ENCODE peak calls at places on chromosomes 11 and 22, in four cellular contexts. One of them, this sample, is unnamed. For H3K27me3 and H3K9me3, the result is how much of the 10 kb centered on the place peaks cover.

GRCh38 chr11:130872961-130873360 is 43.3 kb downstream of the SNX19 start:
- DNase-seq in lower lobe of right lung: no peak
- DNase-seq in neural progenitor cell: no peak
- DNase-seq in transverse colon: no peak
- DNase-seq in this sample: no peak

GRCh38 chr11:27319065-27319464 is 44.0 kb downstream of the CCDC34 start:
- DNase-seq in lower lobe of right lung: no peak
- DNase-seq in neural progenitor cell: no peak
- DNase-seq in transverse colon: no peak
- DNase-seq in this sample: no peak

GRCh38 chr22:31085928-31086327 is 4.8 kb downstream of the SMTN start:
- DNase-seq in neural progenitor cell: no peak
- DNase-seq in lower lobe of right lung: no peak
- DNase-seq in transverse colon: no peak
- DNase-seq in this sample: no peak

GRCh38 chr11:92740251-92740650 is 229.2 kb upstream of the MTNR1B start:
- DNase-seq in neural progenitor cell: no peak
- DNase-seq in lower lobe of right lung: no peak
- DNase-seq in transverse colon: no peak
- DNase-seq in this sample: no peak

GRCh38 chr22:37331034-37331428 is 48.7 kb downstream of the CYTH4 start:
- DNase-seq in transverse colon: no peak
- DNase-seq in lower lobe of right lung: no peak
- DNase-seq in neural progenitor cell: no peak
- DNase-seq in this sample: peak

GRCh38 chr11:119338318-119338890 is 2.3 kb downstream of the C1QTNF5 start:
- DNase-seq in neural progenitor cell: peak
- DNase-seq in lower lobe of right lung: peak
- DNase-seq in transverse colon: peak
- DNase-seq in this sample: peak

GRCh38 chr22:40499187-40499753 is 128.9 kb downstream of the SGSM3 start:
- DNase-seq in neural progenitor cell: no peak
- DNase-seq in lower lobe of right lung: no peak
- DNase-seq in transverse colon: no peak
- DNase-seq in this sample: peak

GRCh38 chr11:17117262-17117661 is 39.8 kb upstream of the RPS13 start:
- DNase-seq in transverse colon: no peak
- DNase-seq in neural progenitor cell: no peak
- DNase-seq in lower lobe of right lung: no peak
- DNase-seq in this sample: no peak

GRCh38 chr11:69132301-69132670 is 23.4 kb upstream of the SMIM38 start:
- DNase-seq in transverse colon: no peak
- DNase-seq in neural progenitor cell: no peak
- DNase-seq in lower lobe of right lung: no peak
- DNase-seq in this sample: no peak

GRCh38 chr11:130383363-130384168 is 44.8 kb downstream of the ADAMTS8 start:
- DNase-seq in lower lobe of right lung: no peak
- DNase-seq in transverse colon: no peak
- DNase-seq in neural progenitor cell: no peak
- DNase-seq in this sample: no peak

GRCh38 chr22:50016988-50017700 is 4.6 kb upstream of the IL17REL start:
- DNase-seq in transverse colon: peak
- DNase-seq in lower lobe of right lung: peak
- DNase-seq in neural progenitor cell: peak
- DNase-seq in this sample: peak

GRCh38 chr11:68314886-68315580 is 2.6 kb downstream of the LRP5 start:
- DNase-seq in neural progenitor cell: no peak
- DNase-seq in transverse colon: peak
- DNase-seq in lower lobe of right lung: no peak
- DNase-seq in this sample: peak

GRCh38 chr11:34656062-34656720 is 35.3 kb downstream of the EHF start:
- DNase-seq in neural progenitor cell: no peak
- DNase-seq in transverse colon: no peak
- DNase-seq in lower lobe of right lung: no peak
- DNase-seq in this sample: no peak

GRCh38 chr11:66718320-66718971 is 10.6 kb downstream of the SPTBN2 start:
- DNase-seq in lower lobe of right lung: peak
- DNase-seq in transverse colon: peak
- DNase-seq in neural progenitor cell: no peak
- DNase-seq in this sample: no peak

GRCh38 chr22:33887173-33887572 is 33.1 kb downstream of the LARGE1 start:
- DNase-seq in lower lobe of right lung: no peak
- DNase-seq in neural progenitor cell: no peak
- DNase-seq in transverse colon: no peak
- DNase-seq in this sample: no peak

GRCh38 chr11:18105086-18105801 is 638 bp downstream of the SAAL1 start:
- DNase-seq in transverse colon: no peak
- DNase-seq in lower lobe of right lung: no peak
- DNase-seq in neural progenitor cell: no peak
- DNase-seq in this sample: no peak

GRCh38 chr22:19396934-19397728 is 34.4 kb downstream of the HIRA start:
- DNase-seq in lower lobe of right lung: no peak
- DNase-seq in transverse colon: no peak
- DNase-seq in neural progenitor cell: no peak
- DNase-seq in this sample: no peak

GRCh38 chr11:108967571-108967970 is 302.7 kb downstream of the DDX10 start:
- DNase-seq in lower lobe of right lung: no peak
- DNase-seq in transverse colon: no peak
- DNase-seq in neural progenitor cell: no peak
- DNase-seq in this sample: peak

GRCh38 chr11:126790550-126790981 is 210.0 kb downstream of the KIRREL3 start:
- DNase-seq in lower lobe of right lung: no peak
- DNase-seq in transverse colon: no peak
- DNase-seq in neural progenitor cell: peak
- DNase-seq in this sample: peak

GRCh38 chr22:33962409-33962808 is 42.1 kb upstream of the LARGE1 start:
- DNase-seq in lower lobe of right lung: no peak
- DNase-seq in neural progenitor cell: no peak
- DNase-seq in transverse colon: no peak
- DNase-seq in this sample: no peak

GRCh38 chr11:61815790-61816735 is 740 bp downstream of the FADS1 start:
- DNase-seq in transverse colon: peak
- DNase-seq in neural progenitor cell: peak
- DNase-seq in lower lobe of right lung: peak
- DNase-seq in this sample: peak

GRCh38 chr22:25281675-25282345 is 62.4 kb downstream of the CRYBB2 start:
- DNase-seq in lower lobe of right lung: no peak
- DNase-seq in neural progenitor cell: peak
- DNase-seq in transverse colon: no peak
- DNase-seq in this sample: no peak

GRCh38 chr11:61334434-61335354 is 1.7 kb downstream of the TKFC start:
- DNase-seq in lower lobe of right lung: no peak
- DNase-seq in transverse colon: no peak
- DNase-seq in neural progenitor cell: no peak
- DNase-seq in this sample: peak

GRCh38 chr22:30694638-30695350 is at the start of gene OSBP2:
- DNase-seq in transverse colon: peak
- DNase-seq in lower lobe of right lung: peak
- DNase-seq in neural progenitor cell: peak
- DNase-seq in this sample: peak

GRCh38 chr11:121422675-121423074 is 29.4 kb upstream of the SORL1 start:
- DNase-seq in transverse colon: no peak
- DNase-seq in neural progenitor cell: no peak
- DNase-seq in lower lobe of right lung: no peak
- DNase-seq in this sample: no peak

GRCh38 chr11:97888641-97889040 is 1132.1 kb upstream of the CNTN5 start:
- DNase-seq in neural progenitor cell: no peak
- DNase-seq in lower lobe of right lung: no peak
- DNase-seq in transverse colon: no peak
- DNase-seq in this sample: no peak

GRCh38 chr22:32185821-32186220 is 19.1 kb downstream of the RFPL2 start:
- DNase-seq in lower lobe of right lung: no peak
- DNase-seq in transverse colon: no peak
- DNase-seq in neural progenitor cell: no peak
- DNase-seq in this sample: no peak

GRCh38 chr22:17729561-17729960 is 44.7 kb downstream of the BID start:
- DNase-seq in neural progenitor cell: no peak
- DNase-seq in lower lobe of right lung: no peak
- DNase-seq in transverse colon: no peak
- DNase-seq in this sample: no peak

GRCh38 chr11:61768376-61769076 is 16.1 kb downstream of the MYRF start:
- DNase-seq in transverse colon: peak
- DNase-seq in neural progenitor cell: no peak
- DNase-seq in lower lobe of right lung: no peak
- DNase-seq in this sample: no peak

GRCh38 chr11:73242291-73243092 is 24.4 kb downstream of the P2RY2 start:
- DNase-seq in neural progenitor cell: peak
- DNase-seq in transverse colon: peak
- DNase-seq in lower lobe of right lung: peak
- DNase-seq in this sample: peak

GRCh38 chr11:61193596-61193995 is 9.7 kb upstream of the PGA3 start:
- DNase-seq in transverse colon: no peak
- DNase-seq in lower lobe of right lung: no peak
- DNase-seq in neural progenitor cell: no peak
- DNase-seq in this sample: no peak

GRCh38 chr11:75031771-75032549 is 43.2 kb downstream of the NEU3 start:
- DNase-seq in lower lobe of right lung: peak
- DNase-seq in transverse colon: peak
- DNase-seq in neural progenitor cell: peak
- DNase-seq in this sample: peak

GRCh38 chr11:86587559-86588193 is 84.7 kb downstream of the ME3 start:
- DNase-seq in lower lobe of right lung: no peak
- DNase-seq in neural progenitor cell: no peak
- DNase-seq in transverse colon: no peak
- DNase-seq in this sample: no peak

GRCh38 chr11:89458646-89459045 is 32.5 kb downstream of the NOX4 start:
- DNase-seq in lower lobe of right lung: no peak
- DNase-seq in transverse colon: no peak
- DNase-seq in neural progenitor cell: no peak
- DNase-seq in this sample: no peak

GRCh38 chr22:19882446-19883381 is 28.0 kb upstream of the GNB1L start:
- DNase-seq in lower lobe of right lung: peak
- DNase-seq in neural progenitor cell: no peak
- DNase-seq in transverse colon: no peak
- DNase-seq in this sample: no peak

GRCh38 chr22:36760716-36761115 is 15.2 kb downstream of the IFT27 start:
- DNase-seq in neural progenitor cell: no peak
- DNase-seq in transverse colon: no peak
- DNase-seq in lower lobe of right lung: no peak
- DNase-seq in this sample: no peak

GRCh38 chr11:113838005-113838404 is 37.4 kb downstream of the USP28 start:
- DNase-seq in lower lobe of right lung: no peak
- DNase-seq in transverse colon: no peak
- DNase-seq in neural progenitor cell: no peak
- DNase-seq in this sample: no peak
- H3K4me3 ChIP-seq in lower lobe of right lung: no peak
- H3K4me3 ChIP-seq in transverse colon: no peak
- H3K4me3 ChIP-seq in neural progenitor cell: no peak
- H3K4me3 ChIP-seq in this sample: no peak

GRCh38 chr11:15609445-15609844 is 494.7 kb downstream of the INSC start:
- DNase-seq in transverse colon: no peak
- DNase-seq in lower lobe of right lung: no peak
- DNase-seq in neural progenitor cell: no peak
- DNase-seq in this sample: no peak
- H3K27me3 ChIP-seq in transverse colon: under half
- H3K27me3 ChIP-seq in lower lobe of right lung: under half
- H3K27me3 ChIP-seq in neural progenitor cell: under half
- H3K27me3 ChIP-seq in this sample: under half

GRCh38 chr11:1238767-1239595 is 16.1 kb downstream of the MUC5B start:
- DNase-seq in transverse colon: peak
- DNase-seq in neural progenitor cell: peak
- DNase-seq in lower lobe of right lung: no peak
- DNase-seq in this sample: no peak
- H3K9me3 ChIP-seq in transverse colon: under half
- H3K9me3 ChIP-seq in neural progenitor cell: under half
- H3K9me3 ChIP-seq in lower lobe of right lung: under half
- H3K9me3 ChIP-seq in this sample: under half

GRCh38 chr11:118219696-118220095 is 5.1 kb downstream of the JAML start:
- DNase-seq in lower lobe of right lung: no peak
- DNase-seq in transverse colon: no peak
- DNase-seq in neural progenitor cell: no peak
- DNase-seq in this sample: no peak
- H3K4me3 ChIP-seq in lower lobe of right lung: no peak
- H3K4me3 ChIP-seq in transverse colon: no peak
- H3K4me3 ChIP-seq in neural progenitor cell: no peak
- H3K4me3 ChIP-seq in this sample: no peak

GRCh38 chr11:120352405-120352804 is 16.2 kb downstream of the ARHGEF12 start:
- DNase-seq in lower lobe of right lung: no peak
- DNase-seq in transverse colon: peak
- DNase-seq in neural progenitor cell: no peak
- DNase-seq in this sample: no peak
- H3K27me3 ChIP-seq in lower lobe of right lung: under half
- H3K27me3 ChIP-seq in transverse colon: under half
- H3K27me3 ChIP-seq in neural progenitor cell: under half
- H3K27me3 ChIP-seq in this sample: under half

GRCh38 chr22:47373648-47374272 is 611.3 kb downstream of the TBC1D22A start:
- DNase-seq in neural progenitor cell: no peak
- DNase-seq in lower lobe of right lung: peak
- DNase-seq in transverse colon: no peak
- DNase-seq in this sample: no peak

GRCh38 chr22:47371263-47372090 is 609.0 kb downstream of the TBC1D22A start:
- DNase-seq in transverse colon: no peak
- DNase-seq in lower lobe of right lung: peak
- DNase-seq in neural progenitor cell: no peak
- DNase-seq in this sample: no peak

GRCh38 chr22:47370448-47371262 is 608.2 kb downstream of the TBC1D22A start:
- DNase-seq in neural progenitor cell: no peak
- DNase-seq in transverse colon: no peak
- DNase-seq in lower lobe of right lung: peak
- DNase-seq in this sample: no peak

GRCh38 chr22:47372596-47373385 is 610.3 kb downstream of the TBC1D22A start:
- DNase-seq in transverse colon: no peak
- DNase-seq in neural progenitor cell: no peak
- DNase-seq in lower lobe of right lung: peak
- DNase-seq in this sample: no peak

DNA sequence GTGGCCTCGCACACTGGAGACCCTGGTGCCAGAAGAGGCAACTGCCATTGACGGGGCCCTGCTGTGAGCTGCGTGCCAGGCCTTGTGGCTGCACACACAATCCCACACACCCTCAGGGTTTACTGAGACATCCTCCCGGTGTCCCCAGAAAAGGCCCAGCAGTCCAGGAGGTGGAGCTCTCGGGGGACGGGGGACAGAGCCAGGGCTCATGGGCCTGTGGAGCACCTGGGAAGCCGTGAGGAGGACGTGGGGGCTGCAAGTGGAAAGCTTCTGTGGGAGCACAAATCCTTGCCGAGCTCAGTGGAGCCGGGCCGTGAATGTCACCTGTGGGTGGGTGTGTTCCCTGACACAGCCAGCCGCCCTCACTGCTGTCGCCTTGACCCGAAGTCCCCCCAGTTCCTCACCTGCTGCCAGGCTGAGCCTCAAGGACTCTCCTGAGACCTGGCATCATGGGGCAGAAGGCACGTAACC is 609.7 kb downstream of the TBC1D22A start:
- DNase-seq in transverse colon: no peak
- DNase-seq in lower lobe of right lung: peak
- DNase-seq in neural progenitor cell: no peak
- DNase-seq in this sample: no peak
- H3K9me3 ChIP-seq in transverse colon: under half
- H3K9me3 ChIP-seq in lower lobe of right lung: under half
- H3K9me3 ChIP-seq in neural progenitor cell: under half
- H3K9me3 ChIP-seq in this sample: under half

This sample was measured in MG63.